ENCODE peak calls at places on chromosomes 6 and 20, in six cellular contexts. Y is H1, Z is IMR-90, Q is H9, M is trophoblast cell, F is mesendoderm. J is an unnamed sample.

GRCh38 chr6:83464741-83465140 is 33.9 kb upstream of the ME1 start:
- DNase-seq in M (peak), F (no peak), Y (no peak), Q (no peak), Z (no peak), J (no peak)

GRCh38 chr20:36941403-36941835 is 10.1 kb downstream of the SAMHD1 start:
- DNase-seq in M (no peak), Z (no peak), Q (no peak), Y (no peak), F (no peak), J (no peak)

GRCh38 chr20:33433465-33433864 is 10.1 kb downstream of the SNTA1 start:
- DNase-seq in F (no peak), Y (no peak), Z (no peak), Q (no peak), M (peak), J (no peak)

GRCh38 chr20:8095648-8096572 is 36.2 kb upstream of the PLCB1 start:
- DNase-seq in M (no peak), Q (no peak), Z (peak), Y (no peak), F (no peak), J (no peak)

GRCh38 chr20:24470031-24470781 is 777 bp downstream of the SYNDIG1 start:
- DNase-seq in Z (no peak), Y (no peak), F (peak), M (no peak), Q (peak), J (peak)

GRCh38 chr20:11338506-11339306 is 579.0 kb upstream of the BTBD3 start:
- DNase-seq in M (no peak), Q (no peak), Y (no peak), F (peak), Z (peak), J (no peak)

GRCh38 chr6:121867095-121867494 is 431.6 kb downstream of the GJA1 start:
- DNase-seq in Q (no peak), Z (no peak), M (no peak), Y (no peak), F (no peak), J (no peak)

GRCh38 chr6:168044521-168045130 is 34.4 kb downstream of the FRMD1 start:
- DNase-seq in Y (no peak), Z (no peak), F (no peak), Q (no peak), M (no peak), J (no peak)

GRCh38 chr20:57596998-57597939 is 23.0 kb downstream of the ZBP1 start:
- DNase-seq in M (peak), Q (peak), F (peak), Y (no peak), Z (peak), J (peak)

GRCh38 chr6:159893064-159893463 is 2.3 kb downstream of the MAS1 start:
- DNase-seq in M (no peak), Y (no peak), Z (no peak), F (no peak), Q (no peak), J (no peak)

GRCh38 chr6:21900730-21901129 is 307.2 kb downstream of the SOX4 start:
- DNase-seq in Y (no peak), Q (no peak), F (no peak), Z (peak), M (no peak), J (no peak)

GRCh38 chr6:53103993-53104675 is 38.9 kb downstream of the FBXO9 start:
- DNase-seq in M (peak), Y (no peak), F (peak), Z (no peak), Q (no peak), J (no peak)

GRCh38 chr20:63974402-63975200 is 4.8 kb downstream of the SAMD10 start:
- DNase-seq in Q (peak), Y (no peak), Z (peak), F (no peak), M (no peak), J (no peak)

GRCh38 chr6:6569768-6570167 is 18.8 kb upstream of the LY86 start:
- DNase-seq in Y (no peak), F (no peak), M (no peak), Z (no peak), Q (no peak), J (no peak)

GRCh38 chr6:100657678-100658330 is 193.1 kb upstream of the SIM1 start:
- DNase-seq in Y (no peak), Q (no peak), Z (peak), F (no peak), M (peak), J (no peak)

GRCh38 chr20:41440882-41441281 is 74.3 kb upstream of the EMILIN3 start:
- DNase-seq in M (no peak), Y (no peak), Q (no peak), F (no peak), Z (no peak), J (no peak)

GRCh38 chr6:47097092-47097945 is 55.2 kb upstream of the ADGRF1 start:
- DNase-seq in Q (peak), F (peak), Z (peak), M (peak), Y (no peak), J (peak)

GRCh38 chr6:29553268-29554057 is 6.1 kb downstream of the UBD start:
- DNase-seq in M (peak), F (peak), Z (peak), Q (peak), Y (peak), J (peak)

GRCh38 chr20:43961541-43962471 is 47.2 kb downstream of the TOX2 start:
- DNase-seq in F (peak), Y (no peak), M (no peak), Q (peak), Z (no peak), J (no peak)

GRCh38 chr6:98124176-98124575 is 710.2 kb upstream of the POU3F2 start:
- DNase-seq in Y (no peak), M (no peak), Z (no peak), F (no peak), Q (no peak), J (no peak)

GRCh38 chr20:8389381-8390368 is 257.6 kb downstream of the PLCB1 start:
- DNase-seq in F (peak), Y (no peak), M (peak), Q (no peak), Z (peak), J (no peak)

GRCh38 chr6:107460074-107460631 is 789 bp upstream of the PDSS2 start:
- DNase-seq in M (no peak), Y (no peak), F (no peak), Z (peak), Q (no peak), J (no peak)

GRCh38 chr6:107458687-107459282 is 579 bp downstream of the PDSS2 start:
- DNase-seq in Y (no peak), Z (peak), F (peak), Q (peak), M (peak), J (no peak)

DNA sequence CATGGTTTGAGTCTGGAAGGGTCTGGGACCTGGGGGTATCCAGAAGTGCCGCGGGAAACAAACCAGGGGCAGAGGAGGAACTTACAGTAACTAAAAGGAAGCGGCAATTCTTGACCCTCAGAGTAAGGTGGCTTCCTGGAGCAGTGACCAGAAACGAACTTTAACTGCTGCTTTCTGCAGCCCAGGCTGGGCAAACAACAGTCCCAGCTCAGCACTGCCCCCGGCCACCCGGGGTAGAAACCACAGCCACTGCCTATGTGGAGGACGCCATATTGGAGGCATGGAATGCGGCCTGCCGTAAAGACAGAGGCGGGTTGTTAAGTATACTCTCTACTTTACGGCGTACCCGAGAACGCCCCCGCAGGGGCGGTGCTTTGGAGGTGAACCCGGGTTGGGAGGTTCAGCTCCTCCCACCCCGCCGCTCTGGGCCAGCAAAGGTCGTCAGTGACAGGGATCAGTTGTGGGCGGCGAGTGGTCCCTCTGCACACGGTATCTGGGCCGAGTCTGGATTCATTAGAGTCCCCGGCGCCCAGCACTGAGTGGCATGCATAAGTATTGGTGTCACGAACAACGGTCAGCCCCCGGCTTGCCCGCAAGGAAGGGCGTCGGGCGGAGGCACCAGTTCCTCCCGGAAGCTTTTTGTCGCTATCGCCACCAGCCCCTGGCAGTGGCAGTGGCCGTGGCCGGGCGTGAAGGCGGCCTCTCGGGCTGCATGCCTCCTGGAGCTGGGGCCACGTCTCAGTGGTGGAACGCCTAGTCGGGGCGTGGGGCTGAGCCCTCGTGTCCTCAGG is at the start of gene PDSS2:
- DNase-seq in F (peak), Y (peak), Q (peak), Z (peak), M (peak), J (peak)
- H2BK120ac ChIP-seq in F (no peak), Y (no peak), Q (no peak), Z (peak), M (peak), J (no peak)

DNA sequence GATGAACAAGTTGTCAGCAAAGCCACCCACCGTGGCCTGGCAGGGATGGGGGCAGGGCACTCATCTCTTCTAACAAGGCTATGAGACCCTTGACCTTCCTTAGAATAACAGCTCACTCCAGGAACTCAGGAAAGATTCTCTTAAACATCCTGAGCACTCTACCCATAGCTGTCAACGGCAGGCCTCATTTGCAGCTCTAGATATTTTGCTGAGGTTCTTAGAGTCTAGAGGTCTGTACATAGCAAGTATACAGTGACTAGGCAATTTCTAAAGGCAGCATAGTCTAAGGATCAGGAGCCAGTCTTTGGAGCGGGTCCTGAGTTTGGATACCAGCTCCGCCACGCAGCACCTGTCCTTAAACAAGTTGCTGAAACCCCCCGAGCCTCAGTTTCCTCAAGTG is 11.7 kb downstream of the TRERF1 start:
- DNase-seq in M (no peak), Z (peak), Q (no peak), Y (no peak), F (no peak), J (no peak)
- H3K4me2 ChIP-seq in M (no peak), Z (peak), Q (no peak), Y (peak), F (no peak), J (no peak)

GRCh38 chr20:50279988-50280850 is 89.6 kb downstream of the CEBPB start:
- DNase-seq in Y (no peak), M (no peak), Z (no peak), Q (no peak), F (no peak), J (no peak)
- H3K18ac ChIP-seq in Y (no peak), M (no peak), Z (no peak), Q (no peak), F (no peak), J (no peak)

GRCh38 chr6:106085984-106086832 is at the start of gene PRDM1:
- DNase-seq in Z (peak), F (peak), Q (peak), Y (peak), M (peak), J (no peak)
- H2BK120ac ChIP-seq in Z (peak), F (no peak), Q (no peak), Y (no peak), M (no peak), J (no peak)

DNA sequence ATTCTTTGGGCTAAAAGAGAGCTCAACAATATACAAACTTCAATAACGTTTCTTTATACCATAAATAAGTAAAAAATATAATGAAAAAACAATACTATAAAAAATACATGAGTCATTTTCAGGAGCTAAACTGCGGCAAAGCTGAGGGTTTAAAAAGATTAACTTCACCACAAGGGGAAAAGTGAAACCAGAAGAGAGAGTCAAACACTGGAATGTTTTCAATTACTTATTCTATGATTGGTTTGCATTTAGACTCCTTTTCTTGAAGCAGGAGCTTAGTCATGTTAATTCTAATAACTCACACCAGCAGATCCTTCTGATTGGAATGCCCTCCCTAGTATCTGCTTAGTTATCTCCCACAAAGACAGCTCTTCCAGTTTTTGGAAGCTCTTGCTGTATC is 627.3 kb downstream of the UTRN start:
- DNase-seq in M (peak), Q (no peak), F (no peak), Z (peak), Y (no peak), J (no peak)
- H3K4me2 ChIP-seq in M (no peak), Q (no peak), F (no peak), Z (peak), Y (no peak), J (no peak)

J was measured in neuronal stem cell.